ENCODE peak calls at places on chromosome 18, in four cellular contexts. One of them, this sample, is unnamed.
A peak's percentile ranks its signal among the peaks of the same experiment; 100 is the strongest.

GRCh38 chr18:51006948-51007786 is 22.8 kb upstream of the SMAD4 start:
- DNase-seq in PC-9: no peak
- DNase-seq in esophagus squamous epithelium: no peak
- DNase-seq in BJ: no peak
- DNase-seq in this sample: no peak

GRCh38 chr18:72762505-72763122 is 105.2 kb downstream of the NETO1 start:
- DNase-seq in esophagus squamous epithelium: no peak
- DNase-seq in BJ: no peak
- DNase-seq in PC-9: peak; percentile 63
- DNase-seq in this sample: peak; percentile 76

GRCh38 chr18:31354990-31355389 is 21.6 kb upstream of the DSG4 start:
- DNase-seq in esophagus squamous epithelium: no peak
- DNase-seq in BJ: no peak
- DNase-seq in PC-9: no peak
- DNase-seq in this sample: no peak

GRCh38 chr18:39406941-39407340 is 1841.3 kb upstream of the CELF4 start:
- DNase-seq in PC-9: no peak
- DNase-seq in BJ: no peak
- DNase-seq in esophagus squamous epithelium: no peak
- DNase-seq in this sample: no peak

GRCh38 chr18:3947383-3947782 is 497.4 kb downstream of the TGIF1 start:
- DNase-seq in PC-9: no peak
- DNase-seq in esophagus squamous epithelium: no peak
- DNase-seq in BJ: no peak
- DNase-seq in this sample: no peak

GRCh38 chr18:26804474-26804873 is 61.0 kb downstream of the AQP4 start:
- DNase-seq in esophagus squamous epithelium: no peak
- DNase-seq in PC-9: no peak
- DNase-seq in BJ: no peak
- DNase-seq in this sample: no peak

GRCh38 chr18:41732371-41732770 is 222.7 kb upstream of the PIK3C3 start:
- DNase-seq in esophagus squamous epithelium: no peak
- DNase-seq in BJ: no peak
- DNase-seq in PC-9: peak; percentile 42
- DNase-seq in this sample: peak; percentile 8

GRCh38 chr18:40939636-40940035 is 1015.4 kb upstream of the PIK3C3 start:
- DNase-seq in BJ: no peak
- DNase-seq in esophagus squamous epithelium: no peak
- DNase-seq in PC-9: no peak
- DNase-seq in this sample: no peak

GRCh38 chr18:34933880-34934689 is 107.1 kb upstream of the MAPRE2 start:
- DNase-seq in esophagus squamous epithelium: no peak
- DNase-seq in BJ: no peak
- DNase-seq in PC-9: peak; percentile 49
- DNase-seq in this sample: peak; percentile 12

GRCh38 chr18:416928-417327 is 83.6 kb downstream of the COLEC12 start:
- DNase-seq in esophagus squamous epithelium: no peak
- DNase-seq in BJ: no peak
- DNase-seq in PC-9: no peak
- DNase-seq in this sample: no peak

GRCh38 chr18:78151948-78152725 is 827.5 kb upstream of the SALL3 start:
- DNase-seq in BJ: no peak
- DNase-seq in esophagus squamous epithelium: no peak
- DNase-seq in PC-9: no peak
- DNase-seq in this sample: no peak

GRCh38 chr18:41389936-41390667 is 564.9 kb upstream of the PIK3C3 start:
- DNase-seq in PC-9: no peak
- DNase-seq in esophagus squamous epithelium: no peak
- DNase-seq in BJ: no peak
- DNase-seq in this sample: no peak

GRCh38 chr18:5317186-5317585 is 21.7 kb upstream of the ZBTB14 start:
- DNase-seq in PC-9: no peak
- DNase-seq in BJ: no peak
- DNase-seq in esophagus squamous epithelium: no peak
- DNase-seq in this sample: peak; percentile 36

GRCh38 chr18:23712445-23712844 is 23.2 kb downstream of the LAMA3 start:
- DNase-seq in esophagus squamous epithelium: no peak
- DNase-seq in BJ: no peak
- DNase-seq in PC-9: peak; percentile 38
- DNase-seq in this sample: no peak

GRCh38 chr18:7980136-7980535 is 413.0 kb downstream of the PTPRM start:
- DNase-seq in PC-9: no peak
- DNase-seq in esophagus squamous epithelium: no peak
- DNase-seq in BJ: no peak
- DNase-seq in this sample: no peak

DNA sequence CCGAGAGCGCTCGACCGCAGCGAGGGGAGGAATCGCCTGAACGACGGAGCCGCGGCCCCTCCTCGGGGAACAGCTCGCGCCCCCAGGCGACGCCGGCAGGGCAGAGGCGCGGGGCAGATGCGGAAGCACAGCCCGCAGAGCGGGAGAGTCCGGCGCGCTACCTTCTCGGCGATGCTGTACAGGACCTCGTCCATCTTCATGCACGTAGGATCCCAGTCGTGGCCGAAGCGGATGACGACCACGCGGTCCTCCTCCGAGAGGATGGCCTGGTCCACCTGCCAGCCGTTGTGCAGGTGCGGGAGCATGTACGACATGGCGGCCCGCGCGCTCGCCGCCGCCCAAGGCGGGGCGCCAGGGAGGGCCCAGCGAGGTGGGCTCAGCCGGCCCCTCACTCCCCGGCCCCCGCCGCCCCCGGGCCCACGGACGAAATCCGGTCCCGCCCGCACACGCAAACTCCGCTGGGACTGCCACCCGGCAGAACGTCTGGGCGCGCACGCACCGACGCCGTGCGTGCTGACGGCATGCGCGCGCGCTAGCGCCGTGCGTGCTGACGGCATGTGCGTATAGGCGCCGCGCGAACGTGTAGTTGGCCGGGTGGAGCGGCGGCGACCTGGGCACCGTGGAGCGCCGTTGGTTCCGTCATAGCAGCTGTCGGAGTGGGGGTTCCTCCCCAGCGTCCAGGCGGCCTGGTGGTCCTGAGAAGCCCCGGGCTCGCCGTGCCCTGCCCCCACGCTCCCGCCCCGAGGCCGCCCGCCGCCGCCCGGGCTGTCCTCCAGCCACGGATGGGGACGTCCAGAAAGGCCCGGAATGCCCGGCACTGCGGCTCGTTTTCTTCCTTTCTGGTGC is at the start of gene TXNL4A:
- DNase-seq in esophagus squamous epithelium: peak; percentile 21
- DNase-seq in BJ: no peak
- DNase-seq in PC-9: peak; percentile 66
- DNase-seq in this sample: peak; percentile 89
- TF ChIP-seq CTCF in esophagus squamous epithelium: peak; percentile 34
- TF ChIP-seq CTCF in BJ: peak; percentile 50
- TF ChIP-seq CTCF in PC-9: no peak
- TF ChIP-seq CTCF in this sample: peak; percentile 29

GRCh38 chr18:54255141-54255540 is 14.2 kb upstream of the POLI start:
- DNase-seq in PC-9: no peak
- DNase-seq in esophagus squamous epithelium: no peak
- DNase-seq in BJ: no peak
- DNase-seq in this sample: no peak
- H3K4me3 ChIP-seq in PC-9: no peak overlapping the region
- H3K4me3 ChIP-seq in esophagus squamous epithelium: no peak overlapping the region
- H3K4me3 ChIP-seq in BJ: no peak overlapping the region
- H3K4me3 ChIP-seq in this sample: no peak overlapping the region

GRCh38 chr18:13811993-13812392 is 12.0 kb upstream of the MC5R start:
- DNase-seq in esophagus squamous epithelium: no peak
- DNase-seq in BJ: no peak
- DNase-seq in PC-9: no peak
- DNase-seq in this sample: no peak
- TF ChIP-seq CTCF in esophagus squamous epithelium: no peak
- TF ChIP-seq CTCF in BJ: no peak
- TF ChIP-seq CTCF in PC-9: no peak
- TF ChIP-seq CTCF in this sample: no peak

DNA sequence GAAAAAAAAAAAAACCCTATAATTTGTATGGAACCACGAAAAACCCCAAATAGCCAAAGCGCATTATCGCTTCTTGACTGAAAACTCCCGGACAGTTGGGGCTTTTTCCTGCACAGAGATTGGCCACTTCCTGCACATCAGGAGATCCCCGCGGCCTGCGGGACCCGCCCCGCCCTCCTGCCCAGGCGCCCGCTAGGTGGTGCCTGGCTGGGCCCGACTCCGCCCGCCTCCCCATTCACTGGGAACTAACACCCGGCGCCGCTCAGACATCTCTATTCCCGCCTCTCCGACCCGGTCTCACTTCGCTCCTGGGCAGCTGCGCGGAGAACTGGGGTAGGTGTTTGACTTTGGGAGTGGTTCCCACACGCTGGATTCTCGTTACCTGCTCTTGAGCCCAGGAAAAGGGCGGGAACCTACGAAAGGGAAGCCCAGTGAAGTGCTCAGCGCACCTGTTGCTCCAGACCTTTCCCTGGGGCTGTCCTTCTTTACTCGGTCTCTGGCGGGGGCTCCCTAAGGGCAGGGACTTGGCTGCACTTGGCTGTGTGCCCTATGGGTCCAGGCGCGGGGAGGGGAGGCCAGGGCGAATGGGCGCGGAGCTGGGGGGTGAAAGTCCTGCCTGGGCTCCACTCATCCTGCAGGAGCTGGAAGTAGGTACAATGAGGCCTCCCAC is at the start of gene HMSD:
- DNase-seq in BJ: no peak
- DNase-seq in esophagus squamous epithelium: no peak
- DNase-seq in PC-9: no peak
- DNase-seq in this sample: no peak
- H3K4me3 ChIP-seq in BJ: peak within 1 kb of the TSS; percentile 14
- H3K4me3 ChIP-seq in esophagus squamous epithelium: peak within 1 kb of the TSS; percentile 14
- H3K4me3 ChIP-seq in PC-9: no peak within 1 kb of the TSS
- H3K4me3 ChIP-seq in this sample: peak within 1 kb of the TSS; percentile 49